ENCODE peak calls at places on chromosomes 16 and 17, in eight cellular contexts. One of them, this sample, is unnamed.

GRCh38 chr17:77481476-77482374 is 341.0 kb downstream of the SEC14L1 start:
- DNase-seq in GDM1: no peak
- DNase-seq in cardiac muscle cell: peak
- DNase-seq in foreskin keratinocyte: no peak
- DNase-seq in PC-9: no peak
- DNase-seq in left cardiac atrium: no peak
- DNase-seq in Right ventricle myocardium superior: peak
- DNase-seq in stimulated activated CD8-positive, alpha-beta memory T cell treated with anti-CD3 and anti-CD28 coated beads, Interleukin-4, amount 100 ng/mL, for 48 hours: no peak
- DNase-seq in this sample: peak

GRCh38 chr16:68284847-68285246 is 20.5 kb downstream of the SLC7A6 start:
- DNase-seq in Right ventricle myocardium superior: no peak
- DNase-seq in stimulated activated CD8-positive, alpha-beta memory T cell treated with anti-CD3 and anti-CD28 coated beads, Interleukin-4, amount 100 ng/mL, for 48 hours: no peak
- DNase-seq in cardiac muscle cell: no peak
- DNase-seq in GDM1: peak
- DNase-seq in left cardiac atrium: no peak
- DNase-seq in PC-9: no peak
- DNase-seq in foreskin keratinocyte: no peak
- DNase-seq in this sample: no peak

GRCh38 chr17:57745242-57745641 is at the start of gene CCDC182:
- DNase-seq in PC-9: no peak
- DNase-seq in left cardiac atrium: no peak
- DNase-seq in foreskin keratinocyte: no peak
- DNase-seq in Right ventricle myocardium superior: no peak
- DNase-seq in cardiac muscle cell: no peak
- DNase-seq in GDM1: no peak
- DNase-seq in stimulated activated CD8-positive, alpha-beta memory T cell treated with anti-CD3 and anti-CD28 coated beads, Interleukin-4, amount 100 ng/mL, for 48 hours: no peak
- DNase-seq in this sample: no peak

GRCh38 chr17:21218101-21218500 is 4.1 kb upstream of the TMEM11 start:
- DNase-seq in cardiac muscle cell: peak
- DNase-seq in Right ventricle myocardium superior: no peak
- DNase-seq in left cardiac atrium: no peak
- DNase-seq in stimulated activated CD8-positive, alpha-beta memory T cell treated with anti-CD3 and anti-CD28 coated beads, Interleukin-4, amount 100 ng/mL, for 48 hours: peak
- DNase-seq in PC-9: no peak
- DNase-seq in GDM1: no peak
- DNase-seq in foreskin keratinocyte: no peak
- DNase-seq in this sample: no peak

GRCh38 chr16:88977028-88977844 is at the start of gene CBFA2T3:
- DNase-seq in cardiac muscle cell: no peak
- DNase-seq in PC-9: peak
- DNase-seq in GDM1: peak
- DNase-seq in foreskin keratinocyte: no peak
- DNase-seq in stimulated activated CD8-positive, alpha-beta memory T cell treated with anti-CD3 and anti-CD28 coated beads, Interleukin-4, amount 100 ng/mL, for 48 hours: no peak
- DNase-seq in Right ventricle myocardium superior: peak
- DNase-seq in left cardiac atrium: peak
- DNase-seq in this sample: peak

GRCh38 chr17:72516772-72517399 is 396.1 kb downstream of the SOX9 start:
- DNase-seq in stimulated activated CD8-positive, alpha-beta memory T cell treated with anti-CD3 and anti-CD28 coated beads, Interleukin-4, amount 100 ng/mL, for 48 hours: no peak
- DNase-seq in left cardiac atrium: peak
- DNase-seq in GDM1: no peak
- DNase-seq in cardiac muscle cell: no peak
- DNase-seq in Right ventricle myocardium superior: peak
- DNase-seq in foreskin keratinocyte: no peak
- DNase-seq in PC-9: no peak
- DNase-seq in this sample: no peak

GRCh38 chr16:67349172-67349571 is 22.6 kb downstream of the LRRC36 start:
- DNase-seq in GDM1: no peak
- DNase-seq in cardiac muscle cell: no peak
- DNase-seq in Right ventricle myocardium superior: no peak
- DNase-seq in left cardiac atrium: no peak
- DNase-seq in foreskin keratinocyte: peak
- DNase-seq in PC-9: no peak
- DNase-seq in stimulated activated CD8-positive, alpha-beta memory T cell treated with anti-CD3 and anti-CD28 coated beads, Interleukin-4, amount 100 ng/mL, for 48 hours: no peak
- DNase-seq in this sample: no peak

GRCh38 chr17:59538195-59538909 is 27.1 kb upstream of the DHX40 start:
- DNase-seq in cardiac muscle cell: no peak
- DNase-seq in Right ventricle myocardium superior: no peak
- DNase-seq in foreskin keratinocyte: no peak
- DNase-seq in GDM1: no peak
- DNase-seq in PC-9: no peak
- DNase-seq in left cardiac atrium: no peak
- DNase-seq in stimulated activated CD8-positive, alpha-beta memory T cell treated with anti-CD3 and anti-CD28 coated beads, Interleukin-4, amount 100 ng/mL, for 48 hours: no peak
- DNase-seq in this sample: no peak

GRCh38 chr16:28606291-28607115 is 3.3 kb downstream of the SULT1A1 start:
- DNase-seq in Right ventricle myocardium superior: no peak
- DNase-seq in foreskin keratinocyte: no peak
- DNase-seq in PC-9: no peak
- DNase-seq in stimulated activated CD8-positive, alpha-beta memory T cell treated with anti-CD3 and anti-CD28 coated beads, Interleukin-4, amount 100 ng/mL, for 48 hours: no peak
- DNase-seq in cardiac muscle cell: no peak
- DNase-seq in GDM1: no peak
- DNase-seq in left cardiac atrium: no peak
- DNase-seq in this sample: no peak

This sample was measured in glutamatergic neuron.